ENCODE peak calls at places on chromosomes 1 and 21, in six cellular contexts. K is fibroblast of the aortic adventitia; T is activated CD4-positive, CD25-positive, alpha-beta regulatory T cell treated with anti-CD3 and anti-CD28 coated beads, Interleukin-2, amount 50 U/mL, for 16 hours; Q is hepatocyte; H is left cardiac atrium; G is NCI-H510A. R is an unnamed sample.

GRCh38 chr1:111600886-111601386 is 18.7 kb upstream of the RAP1A start:
- DNase-seq in Q (no peak), H (no peak), G (no peak), T (no peak), K (no peak), R (no peak)

GRCh38 chr1:29800120-29800519 is 563.8 kb downstream of the PTPRU start:
- DNase-seq in T (no peak), H (no peak), Q (no peak), K (no peak), G (no peak), R (no peak)

GRCh38 chr1:160004001-160004400 is 27.8 kb downstream of the PIGM start:
- DNase-seq in Q (no peak), H (no peak), G (no peak), K (no peak), T (no peak), R (no peak)

GRCh38 chr1:222865718-222866117 is 50.9 kb downstream of the DISP1 start:
- DNase-seq in T (no peak), K (no peak), Q (no peak), G (no peak), H (no peak), R (no peak)

GRCh38 chr1:3012511-3013291 is 8.6 kb upstream of the ACTRT2 start:
- DNase-seq in Q (peak), T (no peak), K (peak), G (no peak), H (peak), R (peak)

GRCh38 chr1:46197551-46198025 is 646 bp downstream of the POMGNT1 start:
- DNase-seq in T (no peak), K (no peak), Q (no peak), G (no peak), H (no peak), R (no peak)

GRCh38 chr1:117686907-117687306 is 81.1 kb downstream of the TENT5C start:
- DNase-seq in K (peak), Q (no peak), T (no peak), H (no peak), G (no peak), R (peak)

GRCh38 chr1:98232678-98233077 is 311.8 kb upstream of the DPYD start:
- DNase-seq in Q (no peak), K (no peak), G (no peak), H (no peak), T (no peak), R (no peak)

GRCh38 chr1:174397261-174397660 is 50.5 kb upstream of the GPR52 start:
- DNase-seq in K (no peak), T (no peak), Q (no peak), G (no peak), H (no peak), R (no peak)

GRCh38 chr1:224235819-224236493 is 52.9 kb downstream of the DEGS1 start:
- DNase-seq in G (no peak), Q (no peak), K (no peak), T (no peak), H (no peak), R (no peak)

GRCh38 chr1:60169206-60169605 is 95.6 kb upstream of the C1orf87 start:
- DNase-seq in G (no peak), T (no peak), K (peak), H (no peak), Q (no peak), R (peak)

GRCh38 chr1:58436615-58437297 is 109.8 kb downstream of the OMA1 start:
- DNase-seq in Q (no peak), T (no peak), G (no peak), K (no peak), H (no peak), R (no peak)

GRCh38 chr1:28296401-28297220 is 32.2 kb upstream of the MED18 start:
- DNase-seq in K (no peak), H (no peak), T (no peak), Q (peak), G (peak), R (peak)

GRCh38 chr1:97145321-97145956 is 423.9 kb downstream of the PTBP2 start:
- DNase-seq in Q (no peak), G (no peak), H (no peak), K (peak), T (no peak), R (peak)

GRCh38 chr1:12300706-12301105 is 70.9 kb downstream of the VPS13D start:
- DNase-seq in Q (no peak), G (no peak), K (no peak), T (no peak), H (no peak), R (no peak)

GRCh38 chr1:171743014-171743870 is 1.4 kb upstream of the VAMP4 start:
- DNase-seq in T (no peak), G (no peak), K (peak), Q (peak), H (no peak), R (peak)

GRCh38 chr1:69121708-69122107 is 446.0 kb upstream of the LRRC7 start:
- DNase-seq in H (no peak), Q (no peak), T (no peak), G (no peak), K (peak), R (peak)

GRCh38 chr21:44557491-44558328 is 885 bp downstream of the KRTAP10-3 start:
- DNase-seq in G (no peak), K (no peak), Q (no peak), T (no peak), H (no peak), R (no peak)

GRCh38 chr1:12811409-12811784 is 19.8 kb downstream of the PRAMEF11 start:
- DNase-seq in H (no peak), K (peak), Q (no peak), T (no peak), G (no peak), R (no peak)

GRCh38 chr1:230355594-230355993 is 70.5 kb downstream of the PGBD5 start:
- DNase-seq in H (no peak), Q (no peak), G (no peak), T (no peak), K (no peak), R (no peak)